ENCODE peak calls at places on chromosome 4, in eight cellular contexts. R is right cardiac atrium, A is M059J, Z is GOT3, S is HS-5, Q is GM10248, P is NCI-H187, V is mesendoderm. I is an unnamed sample.

GRCh38 chr4:113749178-113749577 is 12.4 kb downstream of the CAMK2D start:
- DNase-seq in A (no peak), S (no peak), R (no peak), Z (no peak), Q (no peak), V (no peak), P (no peak), I (no peak)

GRCh38 chr4:142815834-142816233 is 30.3 kb downstream of the INPP4B start:
- DNase-seq in R (no peak), P (no peak), S (no peak), Z (no peak), V (peak), A (peak), Q (no peak), I (no peak)

GRCh38 chr4:4549534-4549933 is 7.7 kb upstream of the STX18 start:
- DNase-seq in V (no peak), Q (no peak), Z (no peak), R (no peak), A (peak), P (no peak), S (peak), I (no peak)

GRCh38 chr4:47528651-47529050 is 43.6 kb downstream of the ATP10D start:
- DNase-seq in Z (no peak), S (peak), P (no peak), V (no peak), A (peak), R (no peak), Q (no peak), I (no peak)

GRCh38 chr4:143344774-143345173 is 8.1 kb downstream of the GAB1 start:
- DNase-seq in P (no peak), S (no peak), A (no peak), Z (no peak), V (no peak), Q (no peak), R (no peak), I (no peak)

GRCh38 chr4:177066746-177067145 is 242.9 kb upstream of the NEIL3 start:
- DNase-seq in P (no peak), Z (no peak), V (no peak), R (no peak), Q (no peak), A (no peak), S (no peak), I (no peak)

GRCh38 chr4:174119051-174119450 is 164.4 kb downstream of the FBXO8 start:
- DNase-seq in P (no peak), R (no peak), S (peak), V (no peak), A (peak), Z (no peak), Q (no peak), I (no peak)

GRCh38 chr4:119231517-119231916 is 19.0 kb downstream of the USP53 start:
- DNase-seq in P (no peak), A (no peak), S (no peak), V (no peak), R (no peak), Z (no peak), Q (no peak), I (no peak)

GRCh38 chr4:89307446-89308160 is at the start of gene GPRIN3:
- DNase-seq in S (no peak), P (no peak), Q (peak), A (no peak), V (peak), R (peak), Z (peak), I (peak)

GRCh38 chr4:165580379-165580905 is 201.6 kb downstream of the CPE start:
- DNase-seq in V (peak), P (no peak), Q (no peak), R (no peak), S (peak), A (peak), Z (no peak), I (no peak)